ENCODE peak calls at places on chromosomes 13 and 19, in ten cellular contexts. I is MM.1S, W is adrenal gland, Q is mucosa of descending colon, Y is right lobe of liver, X is right atrium auricular region, U is nephron progenitor cell, A is astrocyte, O is fibroblast of lung, R is transverse colon. V is an unnamed sample.

GRCh38 chr19:31351212-31352193 is 2.3 kb upstream of the TSHZ3 start:
- DNase-seq in I (no peak), R (peak), O (peak), Y (no peak), W (peak), A (peak), Q (peak), U (peak), X (no peak), V (peak)

GRCh38 chr13:111005364-111005763 is 90.5 kb upstream of the ANKRD10 start:
- DNase-seq in Y (no peak), Q (no peak), U (no peak), O (peak), R (no peak), X (no peak), I (no peak), W (no peak), A (peak), V (peak)

GRCh38 chr13:73607489-73608156 is 526.6 kb downstream of the KLF12 start:
- DNase-seq in Q (no peak), O (no peak), Y (no peak), U (no peak), X (no peak), I (no peak), W (no peak), R (no peak), A (no peak), V (no peak)

GRCh38 chr19:3296446-3296845 is 69.9 kb upstream of the NFIC start:
- DNase-seq in W (no peak), Q (no peak), A (no peak), R (no peak), I (no peak), U (no peak), O (no peak), X (no peak), Y (no peak), V (no peak)

GRCh38 chr13:77305276-77305675 is 21.6 kb downstream of the MYCBP2 start:
- DNase-seq in W (no peak), X (no peak), R (no peak), I (no peak), U (no peak), O (no peak), A (no peak), Q (no peak), Y (no peak), V (no peak)

GRCh38 chr19:3745363-3746045 is 16.0 kb downstream of the APBA3 start:
- DNase-seq in I (no peak), Y (no peak), O (no peak), W (no peak), U (no peak), R (no peak), A (no peak), Q (no peak), X (no peak), V (no peak)

GRCh38 chr19:52190679-52191293 is 934 bp downstream of the PPP2R1A start:
- DNase-seq in W (peak), U (peak), O (peak), Y (peak), A (peak), I (peak), Q (peak), R (peak), X (peak), V (peak)

GRCh38 chr13:43307921-43308433 is 284.6 kb downstream of the DNAJC15 start:
- DNase-seq in R (peak), Q (peak), Y (peak), W (peak), O (peak), U (peak), A (peak), I (no peak), X (peak), V (peak)

GRCh38 chr19:46366620-46367277 is 19.9 kb downstream of the PPP5C start:
- DNase-seq in O (no peak), Y (no peak), I (no peak), X (no peak), Q (no peak), R (no peak), U (no peak), W (no peak), A (no peak), V (no peak)

GRCh38 chr19:12698138-12698537 is 1.7 kb upstream of the FBXW9 start:
- DNase-seq in W (no peak), Y (no peak), O (no peak), A (no peak), U (no peak), Q (no peak), X (no peak), I (no peak), R (no peak), V (no peak)

GRCh38 chr19:32097620-32098019 is 247.8 kb upstream of the ZNF507 start:
- DNase-seq in O (no peak), Q (no peak), Y (no peak), W (no peak), A (no peak), I (peak), U (no peak), X (no peak), R (no peak), V (no peak)

GRCh38 chr19:34676697-34677385 is at the start of gene SCGB2B2:
- DNase-seq in W (no peak), R (no peak), I (no peak), A (no peak), U (no peak), Q (no peak), Y (no peak), O (no peak), X (peak), V (no peak)

GRCh38 chr19:29966594-29967249 is 24.7 kb downstream of the URI1 start:
- DNase-seq in U (no peak), O (peak), Q (no peak), I (peak), A (peak), R (no peak), X (no peak), W (no peak), Y (no peak), V (peak)

GRCh38 chr13:40653558-40654318 is 12.7 kb downstream of the FOXO1 start:
- DNase-seq in X (no peak), O (peak), A (peak), I (no peak), Q (no peak), R (no peak), Y (no peak), U (no peak), W (no peak), V (no peak)

GRCh38 chr19:12065100-12065538 is 588 bp downstream of the ZNF844 start:
- DNase-seq in U (peak), O (peak), X (no peak), A (peak), R (peak), Q (no peak), Y (no peak), W (peak), I (no peak), V (peak)

GRCh38 chr13:53873558-53873957 is 844.9 kb downstream of the OLFM4 start:
- DNase-seq in X (no peak), Y (no peak), U (no peak), A (no peak), R (no peak), W (no peak), I (no peak), O (no peak), Q (no peak), V (no peak)

GRCh38 chr13:45769072-45769471 is 67.0 kb downstream of the CBY2 start:
- DNase-seq in R (no peak), X (no peak), W (no peak), I (no peak), O (no peak), U (no peak), Q (no peak), A (no peak), Y (no peak), V (no peak)

GRCh38 chr19:11268783-11269267 is 6.5 kb upstream of the DOCK6 start:
- DNase-seq in R (peak), U (no peak), W (peak), I (no peak), Q (no peak), O (peak), A (peak), Y (peak), X (peak), V (peak)

GRCh38 chr13:114127473-114128347 is 4.7 kb downstream of the RASA3 start:
- DNase-seq in R (no peak), A (no peak), O (no peak), X (no peak), Q (no peak), Y (no peak), W (no peak), U (no peak), I (no peak), V (no peak)

GRCh38 chr19:10104130-10104513 is 1.6 kb upstream of the ANGPTL6 start:
- DNase-seq in A (no peak), I (no peak), W (no peak), Y (no peak), O (no peak), U (no peak), R (no peak), X (no peak), Q (no peak), V (no peak)

GRCh38 chr13:111217661-111218060 is 102.6 kb downstream of the ARHGEF7 start:
- DNase-seq in Q (no peak), I (no peak), X (no peak), R (no peak), Y (peak), O (no peak), A (no peak), W (peak), U (no peak), V (no peak)

GRCh38 chr13:53058077-53058660 is 29.6 kb downstream of the OLFM4 start:
- DNase-seq in X (no peak), W (no peak), Y (no peak), R (no peak), I (no peak), Q (no peak), A (no peak), U (no peak), O (no peak), V (no peak)

GRCh38 chr19:18733196-18733647 is 49.7 kb downstream of the CRTC1 start:
- DNase-seq in W (no peak), U (no peak), O (peak), I (no peak), X (no peak), R (peak), A (peak), Q (no peak), Y (no peak), V (no peak)

GRCh38 chr13:48580886-48581285 is 48.0 kb upstream of the RCBTB2 start:
- DNase-seq in A (no peak), U (no peak), Q (no peak), R (no peak), O (no peak), Y (no peak), I (no peak), X (no peak), W (no peak), V (no peak)

GRCh38 chr13:45011198-45011597 is 21.9 kb downstream of the GPALPP1 start:
- DNase-seq in X (no peak), W (no peak), Q (no peak), I (no peak), O (no peak), R (no peak), A (no peak), U (no peak), Y (no peak), V (no peak)

GRCh38 chr13:58795715-58796114 is 1164.2 kb downstream of the PCDH17 start:
- DNase-seq in I (no peak), Q (no peak), X (no peak), U (no peak), O (no peak), A (no peak), R (no peak), W (no peak), Y (no peak), V (no peak)

GRCh38 chr19:47561440-47562045 is 11.4 kb downstream of the ZNF541 start:
- DNase-seq in U (no peak), A (no peak), W (no peak), R (no peak), Q (no peak), Y (no peak), X (no peak), O (no peak), I (peak), V (no peak)

GRCh38 chr19:11092181-11092538 is 2.9 kb downstream of the LDLR start:
- DNase-seq in A (peak), Y (no peak), R (no peak), W (no peak), Q (no peak), I (no peak), U (no peak), X (no peak), O (peak), V (peak)

GRCh38 chr13:57748096-57748495 is 116.6 kb downstream of the PCDH17 start:
- DNase-seq in A (peak), Q (no peak), X (no peak), I (no peak), U (no peak), O (peak), W (no peak), R (no peak), Y (no peak), V (no peak)

GRCh38 chr19:9741476-9742171 is 26.9 kb downstream of the ZNF846 start:
- DNase-seq in Q (no peak), Y (no peak), I (no peak), W (no peak), R (no peak), X (no peak), O (no peak), A (no peak), U (no peak), V (no peak)

GRCh38 chr19:1624458-1624857 is 19.2 kb upstream of the UQCR11 start:
- DNase-seq in Y (peak), O (peak), X (no peak), Q (peak), W (peak), R (peak), A (peak), I (peak), U (peak), V (no peak)

GRCh38 chr13:46041335-46041934 is 11.1 kb downstream of the ZC3H13 start:
- DNase-seq in A (peak), Q (no peak), R (no peak), W (no peak), O (peak), X (no peak), I (no peak), Y (no peak), U (no peak), V (peak)

GRCh38 chr19:5452594-5453565 is 2.3 kb upstream of the ZNRF4 start:
- DNase-seq in R (no peak), Q (no peak), U (no peak), Y (no peak), A (no peak), O (peak), X (no peak), W (no peak), I (no peak), V (peak)

GRCh38 chr19:3084943-3085342 is 9.2 kb upstream of the GNA11 start:
- DNase-seq in O (no peak), Q (peak), I (no peak), U (no peak), W (no peak), R (peak), Y (no peak), A (no peak), X (no peak), V (no peak)

GRCh38 chr19:51726049-51726448 is 2.3 kb upstream of the HAS1 start:
- DNase-seq in W (peak), Y (no peak), X (no peak), A (peak), R (peak), Q (peak), U (no peak), O (peak), I (no peak), V (peak)

GRCh38 chr19:43620061-43621001 is 902 bp upstream of the ZNF428 start:
- DNase-seq in X (no peak), O (no peak), U (peak), W (no peak), A (no peak), Q (no peak), I (no peak), Y (peak), R (no peak), V (no peak)

DNA sequence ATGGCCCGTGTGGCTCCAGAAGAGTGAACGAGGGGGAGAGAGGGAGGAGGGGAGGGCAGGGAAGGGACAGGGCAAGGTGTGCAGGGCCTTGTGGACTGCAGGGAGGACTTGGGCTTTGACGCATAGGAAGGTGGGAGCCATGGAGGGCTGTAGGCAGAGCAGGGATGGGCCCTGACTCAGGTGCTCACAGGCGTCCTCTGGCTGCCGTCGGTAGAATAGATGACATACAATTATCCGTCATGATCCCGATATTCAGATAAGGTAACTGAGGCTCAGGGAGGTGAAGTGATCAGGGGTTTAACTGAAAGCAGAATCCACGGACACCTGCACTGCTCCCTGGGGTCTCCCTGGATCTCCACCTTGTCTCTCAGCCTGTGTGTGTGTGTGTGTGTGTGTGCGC is 3.4 kb downstream of the C3 start:
- DNase-seq in Q (no peak), X (no peak), Y (peak), O (no peak), A (no peak), R (no peak), U (no peak), W (no peak), I (no peak), V (no peak)
- TF ChIP-seq CTCF in Q (no peak), X (no peak), Y (no peak), O (no peak), A (no peak), R (no peak), U (no peak), W (no peak), I (peak), V (no peak)

GRCh38 chr19:16403151-16403977 is 68.4 kb downstream of the EPS15L1 start:
- DNase-seq in O (no peak), W (no peak), I (no peak), Y (no peak), A (no peak), X (peak), R (no peak), U (no peak), Q (no peak), V (no peak)

GRCh38 chr19:16405091-16405490 is 66.7 kb downstream of the EPS15L1 start:
- DNase-seq in Q (no peak), O (no peak), Y (no peak), U (no peak), R (no peak), X (no peak), I (no peak), A (no peak), W (no peak), V (no peak)

GRCh38 chr19:16404396-16404795 is 67.4 kb downstream of the EPS15L1 start:
- DNase-seq in R (no peak), Y (no peak), U (no peak), Q (no peak), I (no peak), O (no peak), W (no peak), X (no peak), A (no peak), V (no peak)

GRCh38 chr19:16405797-16406196 is 66.0 kb downstream of the EPS15L1 start:
- DNase-seq in W (no peak), X (no peak), I (no peak), O (no peak), A (no peak), U (no peak), R (no peak), Y (no peak), Q (no peak), V (no peak)

DNA sequence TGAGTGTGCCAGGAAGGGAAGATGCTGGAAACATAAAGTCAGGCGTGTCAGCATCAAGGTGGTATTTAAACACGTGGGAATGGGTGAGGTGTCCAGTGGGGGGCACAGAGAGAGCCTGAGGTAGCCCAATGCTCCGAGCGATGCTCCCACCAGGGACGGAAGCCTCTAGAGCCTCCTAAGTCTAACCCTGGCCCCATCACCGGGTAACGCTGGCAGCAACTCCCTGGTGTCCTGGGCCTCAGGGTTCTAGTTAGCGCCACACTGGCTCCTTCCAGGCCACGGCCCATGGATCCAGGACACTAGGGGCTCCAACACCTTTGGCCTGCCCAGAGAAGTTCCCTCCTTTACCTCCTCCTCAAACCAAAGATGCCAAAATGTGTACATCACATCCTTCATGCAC is 65.4 kb downstream of the EPS15L1 start:
- DNase-seq in X (no peak), R (no peak), Q (no peak), O (no peak), I (no peak), A (no peak), Y (no peak), W (no peak), U (no peak), V (no peak)
- TF ChIP-seq CTCF in X (no peak), R (no peak), Q (no peak), O (no peak), I (no peak), A (no peak), Y (no peak), W (no peak), U (no peak), V (no peak)

GRCh38 chr13:27869436-27870090 is 50.2 kb upstream of the PDX1 start:
- DNase-seq in U (no peak), Q (no peak), I (no peak), Y (no peak), X (no peak), A (no peak), R (no peak), W (no peak), O (no peak), V (no peak)

DNA sequence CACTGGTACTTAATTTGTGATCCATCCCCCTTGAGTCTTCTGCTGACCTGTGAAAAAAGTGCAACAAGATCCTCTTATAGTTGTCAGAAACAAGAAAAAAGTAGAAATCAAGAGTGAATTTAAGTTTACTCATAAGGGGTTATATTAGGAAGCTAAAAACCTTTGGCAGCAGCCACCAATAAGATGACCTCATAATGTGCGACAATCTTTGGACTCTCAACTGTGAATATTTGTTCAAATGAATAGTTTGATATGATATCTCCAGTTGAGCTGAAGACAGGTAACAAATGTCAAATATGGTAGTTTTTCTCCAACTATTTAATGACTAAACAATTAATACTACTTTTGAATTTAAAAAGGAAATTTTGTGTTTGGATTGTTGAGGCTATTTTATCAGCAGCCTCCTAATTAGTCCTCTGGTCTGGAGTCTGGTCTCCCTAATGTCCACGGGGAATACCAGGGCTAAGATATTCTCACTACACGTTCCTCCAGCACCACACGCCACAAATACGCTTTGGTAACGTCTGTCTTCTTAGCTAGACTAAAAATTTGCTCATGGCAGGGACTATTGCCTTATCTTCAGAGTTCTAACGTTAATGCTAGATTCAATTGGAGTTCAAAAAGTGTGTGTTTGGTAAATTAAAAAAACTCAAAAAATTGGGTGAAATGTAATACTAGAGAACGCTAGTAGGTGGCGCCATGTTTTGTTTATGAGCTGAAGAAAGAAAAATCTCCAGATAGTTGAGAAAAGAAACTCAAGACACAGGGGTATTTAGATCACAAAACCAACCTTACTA is 51.0 kb upstream of the PDX1 start:
- DNase-seq in W (no peak), O (no peak), I (peak), Y (no peak), U (no peak), A (no peak), Q (no peak), X (no peak), R (no peak), V (no peak)
- TF ChIP-seq CTCF in W (no peak), O (peak), I (peak), Y (peak), U (peak), A (peak), Q (peak), X (no peak), R (peak), V (peak)

GRCh38 chr13:51222510-51223283 is 499 bp downstream of the FAM124A start:
- DNase-seq in X (no peak), Q (no peak), I (no peak), U (no peak), A (no peak), O (peak), Y (no peak), R (no peak), W (no peak), V (no peak)
- TF ChIP-seq CTCF in X (no peak), Q (no peak), I (no peak), U (no peak), A (no peak), O (peak), Y (no peak), R (no peak), W (no peak), V (no peak)

DNA sequence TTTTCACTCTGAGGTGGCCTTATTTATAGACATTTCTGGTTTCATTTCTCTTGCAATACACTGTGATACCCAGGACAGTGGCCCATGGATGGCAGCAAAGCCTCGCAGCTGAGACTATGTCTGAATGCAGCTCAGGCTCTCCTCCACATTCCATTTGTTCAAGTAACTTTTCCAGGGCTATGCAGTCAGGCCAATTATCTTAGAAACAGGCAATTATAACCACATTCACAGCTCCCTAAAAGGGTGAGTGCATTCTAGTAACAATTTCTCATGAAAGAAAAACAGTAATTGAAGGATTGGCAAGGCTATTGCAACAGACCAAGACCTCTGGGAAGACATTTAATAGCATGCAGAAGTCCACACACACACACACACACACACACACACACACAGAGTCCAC is 264.0 kb downstream of the TBC1D4 start:
- DNase-seq in W (no peak), O (peak), A (peak), R (no peak), U (no peak), X (no peak), Y (no peak), I (peak), Q (no peak), V (peak)
- TF ChIP-seq CTCF in W (no peak), O (no peak), A (no peak), R (no peak), U (no peak), X (no peak), Y (no peak), I (no peak), Q (no peak), V (no peak)

V was measured in HFFc6.